ENCODE peak calls at places on chromosomes 2 and 18, in five cellular contexts. One of them, this sample, is unnamed.
A peak's percentile ranks its signal among the peaks of the same experiment; 100 is the strongest.

GRCh38 chr2:28767367-28767766 is 15.7 kb downstream of the PPP1CB start:
- DNase-seq in AG04449: no peak
- DNase-seq in cerebellar cortex: no peak
- DNase-seq in activated CD8-positive, alpha-beta T cell treated with anti-CD3 and anti-CD28 coated beads for 36 hours: no peak
- DNase-seq in fibroblast of the aortic adventitia: no peak
- DNase-seq in this sample: no peak

GRCh38 chr2:48912110-48912509 is 156.6 kb upstream of the LHCGR start:
- DNase-seq in AG04449: no peak
- DNase-seq in activated CD8-positive, alpha-beta T cell treated with anti-CD3 and anti-CD28 coated beads for 36 hours: no peak
- DNase-seq in fibroblast of the aortic adventitia: no peak
- DNase-seq in cerebellar cortex: no peak
- DNase-seq in this sample: no peak

GRCh38 chr2:51981813-51982212 is 949.9 kb upstream of the NRXN1 start:
- DNase-seq in activated CD8-positive, alpha-beta T cell treated with anti-CD3 and anti-CD28 coated beads for 36 hours: no peak
- DNase-seq in cerebellar cortex: no peak
- DNase-seq in AG04449: no peak
- DNase-seq in fibroblast of the aortic adventitia: peak; percentile 68
- DNase-seq in this sample: no peak

GRCh38 chr18:14958701-14959100 is 210.7 kb downstream of the ANKRD30B start:
- DNase-seq in fibroblast of the aortic adventitia: no peak
- DNase-seq in cerebellar cortex: no peak
- DNase-seq in AG04449: no peak
- DNase-seq in activated CD8-positive, alpha-beta T cell treated with anti-CD3 and anti-CD28 coated beads for 36 hours: no peak
- DNase-seq in this sample: no peak

GRCh38 chr18:22831441-22831904 is 101.7 kb upstream of the RBBP8 start:
- DNase-seq in fibroblast of the aortic adventitia: peak; percentile 84
- DNase-seq in activated CD8-positive, alpha-beta T cell treated with anti-CD3 and anti-CD28 coated beads for 36 hours: peak; percentile 36
- DNase-seq in cerebellar cortex: no peak
- DNase-seq in AG04449: peak; percentile 42
- DNase-seq in this sample: no peak

GRCh38 chr2:45458909-45459563 is 152.0 kb downstream of the SRBD1 start:
- DNase-seq in cerebellar cortex: no peak
- DNase-seq in fibroblast of the aortic adventitia: peak; percentile 77
- DNase-seq in activated CD8-positive, alpha-beta T cell treated with anti-CD3 and anti-CD28 coated beads for 36 hours: no peak
- DNase-seq in AG04449: no peak
- DNase-seq in this sample: no peak

GRCh38 chr2:169523681-169524080 is 14.2 kb downstream of the KLHL41 start:
- DNase-seq in cerebellar cortex: no peak
- DNase-seq in AG04449: no peak
- DNase-seq in activated CD8-positive, alpha-beta T cell treated with anti-CD3 and anti-CD28 coated beads for 36 hours: no peak
- DNase-seq in fibroblast of the aortic adventitia: no peak
- DNase-seq in this sample: no peak

GRCh38 chr2:20196053-20196880 is 28.7 kb downstream of the SDC1 start:
- DNase-seq in fibroblast of the aortic adventitia: no peak
- DNase-seq in activated CD8-positive, alpha-beta T cell treated with anti-CD3 and anti-CD28 coated beads for 36 hours: no peak
- DNase-seq in AG04449: no peak
- DNase-seq in cerebellar cortex: no peak
- DNase-seq in this sample: no peak

GRCh38 chr2:9770308-9771100 is 72.8 kb upstream of the TAF1B start:
- DNase-seq in activated CD8-positive, alpha-beta T cell treated with anti-CD3 and anti-CD28 coated beads for 36 hours: peak; percentile 69
- DNase-seq in fibroblast of the aortic adventitia: peak; percentile 82
- DNase-seq in cerebellar cortex: peak; percentile 87
- DNase-seq in AG04449: peak; percentile 10
- DNase-seq in this sample: peak; percentile 37

GRCh38 chr2:170213651-170214050 is 35.7 kb downstream of the MYO3B start:
- DNase-seq in cerebellar cortex: no peak
- DNase-seq in activated CD8-positive, alpha-beta T cell treated with anti-CD3 and anti-CD28 coated beads for 36 hours: no peak
- DNase-seq in AG04449: no peak
- DNase-seq in fibroblast of the aortic adventitia: no peak
- DNase-seq in this sample: no peak

GRCh38 chr2:128454980-128455709 is 136.5 kb upstream of the HS6ST1 start:
- DNase-seq in cerebellar cortex: no peak
- DNase-seq in activated CD8-positive, alpha-beta T cell treated with anti-CD3 and anti-CD28 coated beads for 36 hours: no peak
- DNase-seq in AG04449: no peak
- DNase-seq in fibroblast of the aortic adventitia: no peak
- DNase-seq in this sample: no peak

This sample was measured in central memory CD8-positive, alpha-beta T cell.